ENCODE peak calls at places on chromosomes 7 and 10, in four cellular contexts. One of them, this sample, is unnamed.

GRCh38 chr7:1922071-1922869 is 252.2 kb downstream of the ELFN1 start:
- DNase-seq in astrocyte of the spinal cord: peak
- DNase-seq in HFF-Myc: peak
- DNase-seq in cardiac fibroblast: no peak
- DNase-seq in this sample: no peak

GRCh38 chr7:88218836-88219605 is 817 bp downstream of the SRI start:
- DNase-seq in cardiac fibroblast: peak
- DNase-seq in astrocyte of the spinal cord: peak
- DNase-seq in HFF-Myc: peak
- DNase-seq in this sample: no peak

GRCh38 chr7:151038951-151039849 is 9.1 kb upstream of the ASIC3 start:
- DNase-seq in astrocyte of the spinal cord: peak
- DNase-seq in cardiac fibroblast: peak
- DNase-seq in HFF-Myc: peak
- DNase-seq in this sample: peak

GRCh38 chr7:28542410-28542809 is 130.1 kb downstream of the CREB5 start:
- DNase-seq in HFF-Myc: no peak
- DNase-seq in astrocyte of the spinal cord: no peak
- DNase-seq in cardiac fibroblast: no peak
- DNase-seq in this sample: no peak

GRCh38 chr7:22442187-22442886 is 57.7 kb downstream of the STEAP1B start:
- DNase-seq in cardiac fibroblast: no peak
- DNase-seq in HFF-Myc: no peak
- DNase-seq in astrocyte of the spinal cord: no peak
- DNase-seq in this sample: no peak

GRCh38 chr7:132456418-132456817 is 119.9 kb downstream of the PLXNA4 start:
- DNase-seq in astrocyte of the spinal cord: no peak
- DNase-seq in cardiac fibroblast: no peak
- DNase-seq in HFF-Myc: no peak
- DNase-seq in this sample: no peak

GRCh38 chr7:149427096-149427680 is 33.7 kb downstream of the ZNF777 start:
- DNase-seq in cardiac fibroblast: no peak
- DNase-seq in astrocyte of the spinal cord: no peak
- DNase-seq in HFF-Myc: no peak
- DNase-seq in this sample: no peak

GRCh38 chr7:78499283-78499682 is 700.7 kb downstream of the PHTF2 start:
- DNase-seq in astrocyte of the spinal cord: no peak
- DNase-seq in HFF-Myc: no peak
- DNase-seq in cardiac fibroblast: no peak
- DNase-seq in this sample: no peak

GRCh38 chr10:79399242-79399831 is 46.1 kb downstream of the ZCCHC24 start:
- DNase-seq in astrocyte of the spinal cord: peak
- DNase-seq in cardiac fibroblast: peak
- DNase-seq in HFF-Myc: peak
- DNase-seq in this sample: peak

GRCh38 chr7:105028004-105028403 is 14.0 kb downstream of the KMT2E start:
- DNase-seq in cardiac fibroblast: no peak
- DNase-seq in astrocyte of the spinal cord: no peak
- DNase-seq in HFF-Myc: no peak
- DNase-seq in this sample: no peak

GRCh38 chr10:88555190-88555894 is 27.8 kb downstream of the RNLS start:
- DNase-seq in astrocyte of the spinal cord: no peak
- DNase-seq in cardiac fibroblast: no peak
- DNase-seq in HFF-Myc: no peak
- DNase-seq in this sample: no peak

GRCh38 chr10:76523215-76523614 is 1091.8 kb downstream of the LRMDA start:
- DNase-seq in HFF-Myc: no peak
- DNase-seq in cardiac fibroblast: peak
- DNase-seq in astrocyte of the spinal cord: no peak
- DNase-seq in this sample: no peak

GRCh38 chr10:37960738-37961137 is 15.7 kb downstream of the ZNF25 start:
- DNase-seq in cardiac fibroblast: peak
- DNase-seq in astrocyte of the spinal cord: no peak
- DNase-seq in HFF-Myc: no peak
- DNase-seq in this sample: no peak

GRCh38 chr7:14892961-14893360 is 9.6 kb downstream of the DGKB start:
- DNase-seq in HFF-Myc: no peak
- DNase-seq in cardiac fibroblast: peak
- DNase-seq in astrocyte of the spinal cord: no peak
- DNase-seq in this sample: no peak

GRCh38 chr10:72080042-72081035 is 8.0 kb downstream of the SPOCK2 start:
- DNase-seq in astrocyte of the spinal cord: no peak
- DNase-seq in cardiac fibroblast: no peak
- DNase-seq in HFF-Myc: no peak
- DNase-seq in this sample: peak

GRCh38 chr10:100872034-100872791 is 40.5 kb upstream of the SLF2 start:
- DNase-seq in HFF-Myc: no peak
- DNase-seq in cardiac fibroblast: peak
- DNase-seq in astrocyte of the spinal cord: peak
- DNase-seq in this sample: no peak

GRCh38 chr7:127771707-127772106 is 119.7 kb downstream of the SND1 start:
- DNase-seq in astrocyte of the spinal cord: no peak
- DNase-seq in cardiac fibroblast: no peak
- DNase-seq in HFF-Myc: no peak
- DNase-seq in this sample: no peak

GRCh38 chr7:77954773-77955562 is 156.4 kb downstream of the PHTF2 start:
- DNase-seq in HFF-Myc: no peak
- DNase-seq in cardiac fibroblast: peak
- DNase-seq in astrocyte of the spinal cord: no peak
- DNase-seq in this sample: no peak

GRCh38 chr10:124074471-124075109 is 18.8 kb downstream of the CHST15 start:
- DNase-seq in HFF-Myc: no peak
- DNase-seq in cardiac fibroblast: no peak
- DNase-seq in astrocyte of the spinal cord: no peak
- DNase-seq in this sample: no peak

GRCh38 chr7:6284055-6284400 is 11.6 kb upstream of the CYTH3 start:
- DNase-seq in astrocyte of the spinal cord: no peak
- DNase-seq in HFF-Myc: peak
- DNase-seq in cardiac fibroblast: peak
- DNase-seq in this sample: no peak

DNA sequence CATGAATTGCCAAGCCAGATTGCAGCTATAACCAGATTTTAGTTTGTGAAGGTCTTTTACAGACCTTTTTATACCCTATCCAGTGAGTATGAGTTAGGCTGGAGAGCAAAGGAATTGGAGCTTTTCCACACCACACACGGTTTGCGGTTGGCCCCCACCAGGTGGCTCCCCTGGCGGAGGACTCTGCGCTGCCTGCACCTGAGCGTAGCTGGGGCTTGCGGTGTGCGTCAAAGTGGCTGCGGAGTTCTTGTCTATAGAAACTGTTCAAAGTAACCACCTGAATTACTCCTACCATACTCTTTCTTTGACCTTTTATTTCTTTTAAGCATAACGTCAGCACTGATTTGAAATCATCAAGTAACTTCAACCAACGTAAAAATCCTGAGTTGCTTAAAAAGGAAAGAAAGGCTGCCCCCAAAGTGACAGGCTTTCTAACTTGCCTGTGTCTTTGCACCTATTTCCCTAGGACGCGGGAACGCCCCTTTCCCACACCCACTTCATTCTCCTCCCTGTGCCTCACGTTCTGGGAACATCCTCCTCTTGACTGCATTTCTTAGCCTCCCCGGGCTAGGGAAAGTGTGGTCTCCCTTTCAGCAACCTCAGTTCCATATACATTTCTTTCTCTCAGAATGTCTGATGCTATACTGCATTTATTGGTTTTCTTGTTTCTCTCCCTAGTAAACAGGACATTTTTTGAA is 47.6 kb upstream of the TMEM72 start:
- DNase-seq in astrocyte of the spinal cord: no peak
- DNase-seq in cardiac fibroblast: no peak
- DNase-seq in HFF-Myc: no peak
- DNase-seq in this sample: peak
- TF ChIP-seq CTCF in astrocyte of the spinal cord: no peak
- TF ChIP-seq CTCF in cardiac fibroblast: no peak
- TF ChIP-seq CTCF in HFF-Myc: no peak
- TF ChIP-seq CTCF in this sample: no peak

GRCh38 chr10:109973430-109973829 is 34.4 kb upstream of the ADD3 start:
- DNase-seq in astrocyte of the spinal cord: no peak
- DNase-seq in HFF-Myc: no peak
- DNase-seq in cardiac fibroblast: no peak
- DNase-seq in this sample: no peak
- TF ChIP-seq CTCF in astrocyte of the spinal cord: no peak
- TF ChIP-seq CTCF in HFF-Myc: no peak
- TF ChIP-seq CTCF in cardiac fibroblast: no peak
- TF ChIP-seq CTCF in this sample: no peak

DNA sequence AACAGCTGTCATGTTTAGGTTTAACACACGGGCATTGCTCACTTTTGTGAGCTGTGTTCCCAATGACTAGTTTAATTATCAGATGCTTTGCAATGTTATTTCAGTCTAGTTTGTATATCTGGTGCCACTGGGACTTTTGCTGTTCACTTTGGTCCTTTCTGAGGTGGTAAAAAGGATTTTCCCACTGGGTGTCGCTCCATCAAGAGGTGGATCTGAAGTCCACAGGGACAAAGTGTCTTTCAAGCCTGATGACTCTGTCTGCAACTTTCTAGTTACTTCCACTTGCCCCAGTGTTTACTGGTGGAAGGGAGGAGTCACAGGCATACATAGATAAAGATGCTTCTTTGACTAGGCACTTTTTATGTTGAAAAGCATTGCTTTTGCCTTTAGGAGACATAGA is 242.2 kb downstream of the HGF start:
- DNase-seq in cardiac fibroblast: no peak
- DNase-seq in astrocyte of the spinal cord: no peak
- DNase-seq in HFF-Myc: no peak
- DNase-seq in this sample: no peak
- TF ChIP-seq CTCF in cardiac fibroblast: no peak
- TF ChIP-seq CTCF in astrocyte of the spinal cord: no peak
- TF ChIP-seq CTCF in HFF-Myc: no peak
- TF ChIP-seq CTCF in this sample: no peak

GRCh38 chr7:146172112-146172511 is 55.5 kb downstream of the CNTNAP2 start:
- DNase-seq in HFF-Myc: no peak
- DNase-seq in cardiac fibroblast: peak
- DNase-seq in astrocyte of the spinal cord: no peak
- DNase-seq in this sample: no peak
- TF ChIP-seq CTCF in HFF-Myc: no peak
- TF ChIP-seq CTCF in cardiac fibroblast: no peak
- TF ChIP-seq CTCF in astrocyte of the spinal cord: no peak
- TF ChIP-seq CTCF in this sample: no peak

DNA sequence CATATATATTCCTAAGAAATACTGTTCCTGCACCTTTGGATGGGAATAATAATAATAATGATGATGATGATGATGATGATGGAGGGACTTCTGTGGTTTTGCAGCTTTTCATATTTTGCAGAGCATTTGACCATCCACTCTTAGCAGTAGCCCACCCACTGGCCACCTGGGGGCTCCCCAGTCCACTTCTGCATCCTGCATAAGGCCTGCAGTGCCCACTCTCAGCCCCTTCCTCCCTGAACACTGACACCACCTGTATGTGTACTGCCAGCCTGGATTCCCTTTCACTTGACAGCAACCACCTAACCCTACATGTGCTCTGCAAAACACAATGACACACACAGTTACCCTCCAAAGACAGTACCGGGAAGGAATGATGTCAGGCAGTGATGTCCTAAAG is 131.4 kb downstream of the ADAM12 start:
- DNase-seq in HFF-Myc: no peak
- DNase-seq in cardiac fibroblast: no peak
- DNase-seq in astrocyte of the spinal cord: no peak
- DNase-seq in this sample: no peak
- TF ChIP-seq CTCF in HFF-Myc: peak
- TF ChIP-seq CTCF in cardiac fibroblast: no peak
- TF ChIP-seq CTCF in astrocyte of the spinal cord: peak
- TF ChIP-seq CTCF in this sample: peak

GRCh38 chr7:69757990-69758430 is 159.7 kb downstream of the AUTS2 start:
- DNase-seq in astrocyte of the spinal cord: no peak
- DNase-seq in HFF-Myc: no peak
- DNase-seq in cardiac fibroblast: peak
- DNase-seq in this sample: no peak

GRCh38 chr7:69759373-69759772 is 161.1 kb downstream of the AUTS2 start:
- DNase-seq in astrocyte of the spinal cord: no peak
- DNase-seq in HFF-Myc: no peak
- DNase-seq in cardiac fibroblast: no peak
- DNase-seq in this sample: no peak

GRCh38 chr7:69754476-69754875 is 156.2 kb downstream of the AUTS2 start:
- DNase-seq in cardiac fibroblast: no peak
- DNase-seq in HFF-Myc: no peak
- DNase-seq in astrocyte of the spinal cord: no peak
- DNase-seq in this sample: no peak

GRCh38 chr7:69756235-69756634 is 158.0 kb downstream of the AUTS2 start:
- DNase-seq in astrocyte of the spinal cord: no peak
- DNase-seq in HFF-Myc: no peak
- DNase-seq in cardiac fibroblast: peak
- DNase-seq in this sample: no peak

GRCh38 chr7:69757528-69757927 is 159.3 kb downstream of the AUTS2 start:
- DNase-seq in HFF-Myc: no peak
- DNase-seq in astrocyte of the spinal cord: no peak
- DNase-seq in cardiac fibroblast: no peak
- DNase-seq in this sample: no peak
- TF ChIP-seq CTCF in HFF-Myc: no peak
- TF ChIP-seq CTCF in astrocyte of the spinal cord: no peak
- TF ChIP-seq CTCF in cardiac fibroblast: no peak
- TF ChIP-seq CTCF in this sample: peak

GRCh38 chr10:133438711-133439273 is 14.4 kb upstream of the SPRN start:
- DNase-seq in astrocyte of the spinal cord: no peak
- DNase-seq in HFF-Myc: no peak
- DNase-seq in cardiac fibroblast: no peak
- DNase-seq in this sample: no peak
- TF ChIP-seq CTCF in astrocyte of the spinal cord: no peak
- TF ChIP-seq CTCF in HFF-Myc: peak
- TF ChIP-seq CTCF in cardiac fibroblast: peak
- TF ChIP-seq CTCF in this sample: no peak

GRCh38 chr10:63724922-63725321 is 203.7 kb downstream of the REEP3 start:
- DNase-seq in astrocyte of the spinal cord: no peak
- DNase-seq in cardiac fibroblast: no peak
- DNase-seq in HFF-Myc: no peak
- DNase-seq in this sample: no peak
- TF ChIP-seq CTCF in astrocyte of the spinal cord: no peak
- TF ChIP-seq CTCF in cardiac fibroblast: peak
- TF ChIP-seq CTCF in HFF-Myc: no peak
- TF ChIP-seq CTCF in this sample: peak

GRCh38 chr7:102317231-102318059 is 30.8 kb downstream of the SH2B2 start:
- DNase-seq in astrocyte of the spinal cord: no peak
- DNase-seq in cardiac fibroblast: no peak
- DNase-seq in HFF-Myc: no peak
- DNase-seq in this sample: no peak
- TF ChIP-seq CTCF in astrocyte of the spinal cord: peak
- TF ChIP-seq CTCF in cardiac fibroblast: no peak
- TF ChIP-seq CTCF in HFF-Myc: no peak
- TF ChIP-seq CTCF in this sample: no peak